ENCODE peak calls at places on chromosomes 3 and 15, in eight cellular contexts. One of them, this sample, is unnamed.

GRCh38 chr15:26242565-26242964 is 379.4 kb upstream of the ATP10A start:
- DNase-seq in AG10803: no peak
- DNase-seq in pancreas: no peak
- DNase-seq in AG09319: no peak
- DNase-seq in AG08396: no peak
- DNase-seq in mucosa of descending colon: no peak
- DNase-seq in brain pericyte: no peak
- DNase-seq in activated naive CD8-positive, alpha-beta T cell treated with anti-CD3 and anti-CD28 coated beads, Interleukin-2, amount 50 U/mL, for 24 hours: no peak
- DNase-seq in this sample: no peak

GRCh38 chr3:52406791-52407510 is 38.0 kb downstream of the SEMA3G start:
- DNase-seq in brain pericyte: no peak
- DNase-seq in AG10803: no peak
- DNase-seq in activated naive CD8-positive, alpha-beta T cell treated with anti-CD3 and anti-CD28 coated beads, Interleukin-2, amount 50 U/mL, for 24 hours: no peak
- DNase-seq in mucosa of descending colon: no peak
- DNase-seq in pancreas: no peak
- DNase-seq in AG09319: no peak
- DNase-seq in AG08396: no peak
- DNase-seq in this sample: no peak

GRCh38 chr15:61033938-61034792 is 194.9 kb downstream of the RORA start:
- DNase-seq in brain pericyte: no peak
- DNase-seq in AG08396: no peak
- DNase-seq in pancreas: no peak
- DNase-seq in activated naive CD8-positive, alpha-beta T cell treated with anti-CD3 and anti-CD28 coated beads, Interleukin-2, amount 50 U/mL, for 24 hours: no peak
- DNase-seq in AG09319: no peak
- DNase-seq in AG10803: no peak
- DNase-seq in mucosa of descending colon: no peak
- DNase-seq in this sample: no peak

GRCh38 chr3:87207500-87207899 is 19.6 kb upstream of the CHMP2B start:
- DNase-seq in mucosa of descending colon: no peak
- DNase-seq in activated naive CD8-positive, alpha-beta T cell treated with anti-CD3 and anti-CD28 coated beads, Interleukin-2, amount 50 U/mL, for 24 hours: no peak
- DNase-seq in brain pericyte: no peak
- DNase-seq in AG09319: no peak
- DNase-seq in pancreas: no peak
- DNase-seq in AG10803: peak; percentile 50
- DNase-seq in AG08396: no peak
- DNase-seq in this sample: no peak

GRCh38 chr15:43187544-43188155 is 2.4 kb downstream of the CCNDBP1 start:
- DNase-seq in mucosa of descending colon: no peak
- DNase-seq in AG09319: peak; percentile 30
- DNase-seq in activated naive CD8-positive, alpha-beta T cell treated with anti-CD3 and anti-CD28 coated beads, Interleukin-2, amount 50 U/mL, for 24 hours: no peak
- DNase-seq in AG08396: peak; percentile 58
- DNase-seq in brain pericyte: no peak
- DNase-seq in pancreas: no peak
- DNase-seq in AG10803: peak; percentile 72
- DNase-seq in this sample: peak; percentile 35

GRCh38 chr3:8539419-8539818 is 37.8 kb downstream of the LMCD1 start:
- DNase-seq in brain pericyte: no peak
- DNase-seq in pancreas: no peak
- DNase-seq in mucosa of descending colon: no peak
- DNase-seq in AG10803: peak; percentile 49
- DNase-seq in AG09319: no peak
- DNase-seq in AG08396: no peak
- DNase-seq in activated naive CD8-positive, alpha-beta T cell treated with anti-CD3 and anti-CD28 coated beads, Interleukin-2, amount 50 U/mL, for 24 hours: no peak
- DNase-seq in this sample: no peak

GRCh38 chr15:101723161-101723873 is 956 bp downstream of the TARS3 start:
- DNase-seq in mucosa of descending colon: peak; percentile 27
- DNase-seq in AG09319: no peak
- DNase-seq in brain pericyte: no peak
- DNase-seq in AG10803: peak; percentile 35
- DNase-seq in activated naive CD8-positive, alpha-beta T cell treated with anti-CD3 and anti-CD28 coated beads, Interleukin-2, amount 50 U/mL, for 24 hours: peak; percentile 65
- DNase-seq in AG08396: peak; percentile 61
- DNase-seq in pancreas: no peak
- DNase-seq in this sample: no peak

GRCh38 chr3:174495928-174496327 is 363.2 kb upstream of the NAALADL2 start:
- DNase-seq in mucosa of descending colon: no peak
- DNase-seq in AG08396: no peak
- DNase-seq in AG09319: no peak
- DNase-seq in activated naive CD8-positive, alpha-beta T cell treated with anti-CD3 and anti-CD28 coated beads, Interleukin-2, amount 50 U/mL, for 24 hours: no peak
- DNase-seq in pancreas: no peak
- DNase-seq in brain pericyte: peak; percentile 81
- DNase-seq in AG10803: peak; percentile 13
- DNase-seq in this sample: no peak

GRCh38 chr15:71349336-71349735 is 234.1 kb downstream of the THSD4 start:
- DNase-seq in pancreas: no peak
- DNase-seq in activated naive CD8-positive, alpha-beta T cell treated with anti-CD3 and anti-CD28 coated beads, Interleukin-2, amount 50 U/mL, for 24 hours: no peak
- DNase-seq in AG10803: no peak
- DNase-seq in brain pericyte: no peak
- DNase-seq in mucosa of descending colon: no peak
- DNase-seq in AG08396: no peak
- DNase-seq in AG09319: no peak
- DNase-seq in this sample: no peak

This sample was measured in COLO829.